ENCODE peak calls at places on chromosomes 16 and 17, in eight cellular contexts. T is endodermal cell, V is psoas muscle, L is heart right ventricle, S is K562, M is left ventricle myocardium inferior, B is cardiac muscle cell, K is colonic mucosa. Q is an unnamed sample.

GRCh38 chr17:48609754-48610281 is 999 bp downstream of the HOXB7 start:
- DNase-seq in T (peak; percentile 64), V (no peak), L (no peak), S (peak; percentile 44), M (no peak), B (no peak), K (no peak), Q (no peak)

GRCh38 chr17:61400058-61400785 is 579 bp downstream of the TBX2 start:
- DNase-seq in T (peak; percentile 87), V (no peak), L (no peak), S (no peak), M (no peak), B (peak; percentile 63), K (no peak), Q (no peak)

GRCh38 chr17:45430006-45430737 is 2.5 kb downstream of the ARHGAP27 start:
- DNase-seq in T (no peak), V (peak; percentile 39), L (no peak), S (no peak), M (no peak), B (no peak), K (no peak), Q (no peak)

GRCh38 chr16:60318486-60318885 is 1584.4 kb upstream of the GOT2 start:
- DNase-seq in T (no peak), V (no peak), L (no peak), S (no peak), M (no peak), B (no peak), K (no peak), Q (no peak)

GRCh38 chr17:15966183-15966878 is 21.4 kb downstream of the ADORA2B start:
- DNase-seq in T (peak; percentile 96), V (no peak), L (no peak), S (no peak), M (no peak), B (peak; percentile 82), K (peak; percentile 72), Q (peak; percentile 83)

GRCh38 chr17:82957961-82958491 is 118.2 kb upstream of the ZNF750 start:
- DNase-seq in T (no peak), V (peak; percentile 48), L (no peak), S (no peak), M (peak; percentile 11), B (no peak), K (no peak), Q (peak; percentile 26)

GRCh38 chr17:37570527-37571093 is 38.6 kb downstream of the SYNRG start:
- DNase-seq in T (peak; percentile 92), V (no peak), L (peak; percentile 16), S (peak; percentile 31), M (peak; percentile 25), B (peak; percentile 63), K (peak; percentile 59), Q (no peak)

GRCh38 chr16:17921357-17921978 is 415.1 kb downstream of the NPIPA8 start:
- DNase-seq in T (peak; percentile 81), V (no peak), L (no peak), S (peak; percentile 70), M (no peak), B (peak; percentile 5), K (peak; percentile 72), Q (no peak)

GRCh38 chr17:67779098-67779672 is 46.1 kb upstream of the BPTF start:
- DNase-seq in T (peak; percentile 93), V (peak; percentile 60), L (peak; percentile 53), S (peak; percentile 71), M (peak; percentile 42), B (peak; percentile 23), K (peak; percentile 40), Q (no peak)

GRCh38 chr16:65037558-65037957 is 84.3 kb downstream of the CDH11 start:
- DNase-seq in T (peak; percentile 49), V (no peak), L (no peak), S (no peak), M (no peak), B (no peak), K (no peak), Q (no peak)

GRCh38 chr16:50778284-50779163 is 36.6 kb downstream of the CYLD start:
- DNase-seq in T (no peak), V (no peak), L (no peak), S (no peak), M (no peak), B (no peak), K (no peak), Q (no peak)

GRCh38 chr17:66949501-66949900 is 15.0 kb upstream of the CACNG4 start:
- DNase-seq in T (no peak), V (no peak), L (no peak), S (no peak), M (no peak), B (no peak), K (no peak), Q (no peak)

GRCh38 chr16:86512301-86512859 is 2.1 kb downstream of the FOXF1 start:
- DNase-seq in T (peak; percentile 79), V (peak; percentile 44), L (no peak), S (no peak), M (no peak), B (no peak), K (no peak), Q (no peak)

GRCh38 chr17:10121971-10122707 is 76.3 kb downstream of the GAS7 start:
- DNase-seq in T (peak; percentile 65), V (peak; percentile 68), L (no peak), S (no peak), M (peak; percentile 68), B (no peak), K (no peak), Q (no peak)

GRCh38 chr17:28413804-28414203 is 7.8 kb upstream of the SLC46A1 start:
- DNase-seq in T (peak; percentile 75), V (no peak), L (no peak), S (no peak), M (no peak), B (no peak), K (no peak), Q (no peak)

GRCh38 chr16:83835972-83836566 is 28.3 kb downstream of the HSBP1 start:
- DNase-seq in T (no peak), V (no peak), L (no peak), S (no peak), M (no peak), B (no peak), K (no peak), Q (no peak)

GRCh38 chr16:54417384-54417783 is 130.8 kb upstream of the IRX3 start:
- DNase-seq in T (no peak), V (no peak), L (no peak), S (no peak), M (no peak), B (no peak), K (no peak), Q (no peak)

GRCh38 chr16:51545951-51546350 is 394.9 kb upstream of the SALL1 start:
- DNase-seq in T (peak; percentile 73), V (no peak), L (no peak), S (no peak), M (no peak), B (no peak), K (no peak), Q (no peak)

GRCh38 chr17:65370669-65371126 is 190.8 kb downstream of the AXIN2 start:
- DNase-seq in T (peak; percentile 77), V (no peak), L (no peak), S (no peak), M (no peak), B (no peak), K (peak; percentile 92), Q (no peak)

GRCh38 chr17:2612630-2613029 is 19.2 kb downstream of the PAFAH1B1 start:
- DNase-seq in T (no peak), V (no peak), L (no peak), S (no peak), M (no peak), B (no peak), K (no peak), Q (no peak)

GRCh38 chr17:2615882-2616281 is 22.4 kb downstream of the PAFAH1B1 start:
- DNase-seq in T (no peak), V (no peak), L (no peak), S (no peak), M (no peak), B (no peak), K (no peak), Q (no peak)

GRCh38 chr17:2611627-2612026 is 18.2 kb downstream of the PAFAH1B1 start:
- DNase-seq in T (no peak), V (no peak), L (no peak), S (no peak), M (no peak), B (no peak), K (no peak), Q (no peak)

GRCh38 chr17:2610640-2611175 is 17.3 kb downstream of the PAFAH1B1 start:
- DNase-seq in T (no peak), V (no peak), L (no peak), S (no peak), M (no peak), B (no peak), K (no peak), Q (no peak)

GRCh38 chr17:2613089-2613808 is 19.8 kb downstream of the PAFAH1B1 start:
- DNase-seq in T (peak; percentile 49), V (no peak), L (no peak), S (peak; percentile 8), M (no peak), B (no peak), K (no peak), Q (no peak)
- H3K4me1 ChIP-seq in T (peaks cover 10% of the 10 kb centered on the region), V (peaks cover 48% of the 10 kb centered on the region), L (peaks cover 51% of the 10 kb centered on the region), S (peaks cover 6% of the 10 kb centered on the region), M (peaks cover 79% of the 10 kb centered on the region), B (no peaks in the 10 kb centered on the region), K (no peaks in the 10 kb centered on the region), Q (peaks cover 32% of the 10 kb centered on the region)

GRCh38 chr16:63157818-63158217 is 1121.6 kb upstream of the CDH8 start:
- DNase-seq in T (no peak), V (no peak), L (no peak), S (no peak), M (no peak), B (no peak), K (no peak), Q (no peak)
- TF ChIP-seq CTCF in T (no peak), V (no peak), L (no peak), S (no peak), M (no peak), B (no peak), K (no peak), Q (no peak)

GRCh38 chr17:57407287-57408063 is 151.2 kb downstream of the MSI2 start:
- DNase-seq in T (no peak), V (no peak), L (no peak), S (no peak), M (no peak), B (no peak), K (peak; percentile 78), Q (no peak)
- H3K4me1 ChIP-seq in T (peaks cover 25% of the 10 kb centered on the region), V (peaks cover 56% of the 10 kb centered on the region), L (peaks cover 44% of the 10 kb centered on the region), S (peaks cover 16% of the 10 kb centered on the region), M (peaks cover 55% of the 10 kb centered on the region), B (peaks cover 49% of the 10 kb centered on the region), K (peaks cover 23% of the 10 kb centered on the region), Q (peaks cover 3% of the 10 kb centered on the region)

GRCh38 chr17:74732042-74732846 is 4.8 kb upstream of the RAB37 start:
- DNase-seq in T (no peak), V (no peak), L (no peak), S (no peak), M (no peak), B (no peak), K (no peak), Q (no peak)

GRCh38 chr17:74734256-74734655 is 2.8 kb upstream of the RAB37 start:
- DNase-seq in T (no peak), V (no peak), L (no peak), S (no peak), M (no peak), B (no peak), K (no peak), Q (no peak)

GRCh38 chr17:74730491-74731346 is 6.3 kb upstream of the RAB37 start:
- DNase-seq in T (no peak), V (no peak), L (no peak), S (no peak), M (no peak), B (no peak), K (no peak), Q (no peak)

GRCh38 chr17:74731347-74731605 is 5.8 kb upstream of the RAB37 start:
- DNase-seq in T (no peak), V (no peak), L (no peak), S (no peak), M (no peak), B (no peak), K (no peak), Q (no peak)

GRCh38 chr17:74733365-74734122 is 3.5 kb upstream of the RAB37 start:
- DNase-seq in T (no peak), V (no peak), L (no peak), S (no peak), M (no peak), B (no peak), K (no peak), Q (no peak)
- TF ChIP-seq CTCF in T (no peak), V (no peak), L (no peak), S (no peak), M (no peak), B (no peak), K (no peak), Q (no peak)